ENCODE peak calls at places on chromosomes 2 and 18, in five cellular contexts. N, M, T, J and D are unnamed samples.

GRCh38 chr2:106195456-106195855 is 1.4 kb upstream of the UXS1 start:
- DNase-seq in T (no peak), M (no peak), J (no peak), N (no peak), D (no peak)

GRCh38 chr2:72710418-72711152 is 115.2 kb downstream of the EXOC6B start:
- DNase-seq in N (no peak), M (no peak), T (no peak), J (no peak), D (no peak)

GRCh38 chr2:194495046-194495445 is 1162.0 kb upstream of the SLC39A10 start:
- DNase-seq in J (no peak), M (no peak), T (no peak), N (no peak), D (no peak)

GRCh38 chr18:68694316-68694715 is 20.6 kb downstream of the TMX3 start:
- DNase-seq in J (no peak), T (no peak), M (peak; percentile 66), N (no peak), D (no peak)

GRCh38 chr2:566379-567313 is 110.6 kb downstream of the TMEM18 start:
- DNase-seq in T (no peak), M (no peak), N (no peak), J (no peak), D (no peak)

GRCh38 chr2:160703648-160704585 is 210.3 kb upstream of the RBMS1 start:
- DNase-seq in T (no peak), J (peak; percentile 35), N (no peak), M (no peak), D (no peak)

GRCh38 chr2:239169311-239170048 is 231.3 kb downstream of the HDAC4 start:
- DNase-seq in M (peak; percentile 53), J (no peak), N (no peak), T (no peak), D (no peak)

GRCh38 chr2:101109451-101110140 is 41.6 kb downstream of the TBC1D8 start:
- DNase-seq in M (no peak), N (peak; percentile 33), T (no peak), J (peak; percentile 63), D (no peak)

GRCh38 chr18:58682429-58683069 is 11.3 kb downstream of the MALT1 start:
- DNase-seq in M (no peak), J (peak; percentile 72), T (peak; percentile 43), N (peak; percentile 95), D (no peak)

GRCh38 chr2:215410932-215411285 is 25.0 kb downstream of the FN1 start:
- DNase-seq in T (no peak), N (peak; percentile 95), M (no peak), J (no peak), D (no peak)

GRCh38 chr2:176056411-176056810 is 27.4 kb downstream of the EVX2 start:
- DNase-seq in N (no peak), T (no peak), J (peak; percentile 50), M (no peak), D (no peak)

GRCh38 chr18:36378194-36378593 is 80.7 kb downstream of the FHOD3 start:
- DNase-seq in T (no peak), M (no peak), J (no peak), N (no peak), D (no peak)

GRCh38 chr18:23452347-23452727 is 750 bp upstream of the RIOK3 start:
- DNase-seq in N (no peak), M (no peak), J (no peak), T (no peak), D (no peak)
- H3K4me3 ChIP-seq in N (peak overlapping the region; percentile 100), M (peak overlapping the region; percentile 82), J (peak overlapping the region; percentile 92), T (no peak overlapping the region), D (peak overlapping the region; percentile 38)

DNA sequence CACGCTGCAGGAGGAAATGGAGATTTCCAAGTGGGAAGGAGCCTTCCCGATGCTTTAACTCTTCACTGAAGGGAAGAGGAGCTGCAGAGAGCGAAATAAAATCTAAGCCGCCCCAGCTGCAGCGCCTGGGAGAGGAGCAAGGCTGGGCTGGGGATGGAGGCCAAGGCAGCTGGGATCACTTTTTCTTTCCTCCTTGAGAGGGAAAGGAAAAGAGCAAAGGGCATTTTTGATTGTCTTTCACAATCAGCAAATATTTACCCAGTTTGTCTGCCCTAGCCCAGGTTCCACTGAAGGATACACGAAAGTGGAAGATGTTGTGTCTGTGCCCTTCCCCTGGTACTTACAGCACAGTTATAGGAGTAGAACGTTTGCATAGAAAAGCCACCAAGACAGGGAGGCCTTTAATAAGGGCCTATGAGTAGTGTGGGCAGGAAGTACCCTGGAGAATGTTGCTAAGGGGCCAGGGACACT is 38.8 kb downstream of the EPAS1 start:
- DNase-seq in J (no peak), T (no peak), M (no peak), N (no peak), D (no peak)
- H3K4me3 ChIP-seq in J (no peak overlapping the region), T (no peak overlapping the region), M (peak overlapping the region; percentile 48), N (peak overlapping the region; percentile 39), D (no peak overlapping the region)

DNA sequence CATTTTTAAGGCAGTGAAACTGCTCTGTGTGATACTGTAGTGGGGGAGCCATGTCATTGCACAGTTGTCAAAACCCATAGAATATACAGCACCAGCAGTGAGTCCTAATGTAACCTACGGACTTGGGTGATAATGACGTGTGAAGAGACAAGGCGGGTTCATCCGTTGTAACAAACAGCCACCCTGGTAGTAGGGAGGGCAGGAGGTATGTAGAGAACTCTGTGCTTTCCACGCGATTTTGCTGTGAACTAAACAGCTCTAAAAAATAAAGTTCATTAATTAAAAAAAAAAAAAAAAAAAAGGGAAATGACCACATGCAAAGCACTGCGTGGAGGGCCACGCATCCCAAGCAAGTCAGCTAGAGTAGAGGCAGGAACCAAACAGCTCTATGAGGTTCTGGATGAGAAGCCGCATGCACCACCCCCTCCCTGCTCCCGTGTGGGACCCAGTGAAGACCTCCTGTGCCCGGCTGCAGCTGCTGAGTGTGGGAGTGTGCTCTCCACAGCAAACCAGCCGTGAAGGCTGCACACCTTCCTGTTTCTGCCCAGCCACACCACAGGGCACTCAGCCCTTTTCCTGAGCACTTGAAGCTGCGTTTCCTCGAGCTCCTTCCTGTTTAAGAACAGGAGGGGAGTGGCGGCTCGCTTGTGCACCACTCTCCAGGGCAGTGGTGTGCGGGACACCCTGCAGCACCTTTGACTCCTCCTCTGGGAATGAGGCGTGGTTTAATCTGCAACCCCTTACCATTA is 65.6 kb downstream of the ODC1 start:
- DNase-seq in N (no peak), T (no peak), J (no peak), M (no peak), D (no peak)
- H3K4me3 ChIP-seq in N (no peak overlapping the region), T (no peak overlapping the region), J (no peak overlapping the region), M (no peak overlapping the region), D (no peak overlapping the region)

GRCh38 chr2:25838152-25838756 is 40.0 kb downstream of the ASXL2 start:
- DNase-seq in T (no peak), M (no peak), J (no peak), N (no peak), D (no peak)
- H3K4me3 ChIP-seq in T (no peak overlapping the region), M (no peak overlapping the region), J (no peak overlapping the region), N (no peak overlapping the region), D (no peak overlapping the region)

DNA sequence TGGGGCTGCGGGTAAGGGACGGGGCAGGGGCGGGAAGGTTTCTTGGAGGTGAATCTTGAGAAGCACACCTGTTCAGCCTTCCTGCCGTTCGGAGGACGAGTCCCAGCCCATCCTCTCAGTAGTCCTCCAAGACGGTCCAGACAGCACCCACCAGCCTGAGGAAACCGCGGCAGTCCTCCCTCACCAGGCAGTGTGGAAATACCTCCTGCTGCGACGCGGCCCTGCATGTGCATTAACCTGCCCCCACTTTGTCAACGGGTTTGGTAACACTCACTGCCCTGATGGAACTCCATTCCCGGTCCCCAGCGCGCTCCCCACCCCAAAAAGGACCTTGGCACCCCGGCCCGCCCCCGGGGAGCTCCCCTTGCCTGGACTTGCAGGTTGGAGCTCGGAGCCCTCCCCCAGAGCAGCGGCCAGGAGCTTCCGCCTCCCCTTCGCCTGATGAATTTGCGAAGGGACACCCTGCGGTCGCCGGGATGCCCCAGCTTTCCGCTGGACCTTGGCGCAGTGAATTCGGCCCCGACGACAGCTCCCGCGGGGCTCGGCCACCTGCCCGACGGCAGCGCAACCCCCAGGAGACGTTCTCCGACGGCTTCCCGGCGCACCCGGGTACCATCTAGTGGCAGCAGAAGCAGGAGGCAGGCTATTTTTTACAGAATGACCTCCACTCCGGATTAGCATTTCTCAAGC is 31.5 kb downstream of the ACVR1C start:
- DNase-seq in N (peak; percentile 17), J (peak; percentile 44), M (peak; percentile 65), T (no peak), D (peak; percentile 80)
- H3K4me3 ChIP-seq in N (no peak overlapping the region), J (no peak overlapping the region), M (peak overlapping the region; percentile 17), T (no peak overlapping the region), D (peak overlapping the region; percentile 32)

GRCh38 chr2:98463551-98463971 is 18.9 kb downstream of the INPP4A start:
- DNase-seq in M (no peak), T (no peak), J (no peak), N (no peak), D (peak; percentile 55)
- H3K4me3 ChIP-seq in M (no peak overlapping the region), T (no peak overlapping the region), J (no peak overlapping the region), N (no peak overlapping the region), D (no peak overlapping the region)

GRCh38 chr2:240389302-240389805 is 46.1 kb upstream of the GPC1 start:
- DNase-seq in M (peak; percentile 52), J (no peak), N (no peak), T (no peak), D (no peak)

GRCh38 chr2:240386321-240386720 is 49.1 kb upstream of the GPC1 start:
- DNase-seq in N (peak; percentile 37), M (peak; percentile 56), J (no peak), T (no peak), D (no peak)

GRCh38 chr2:240387669-240388358 is 47.6 kb upstream of the GPC1 start:
- DNase-seq in N (peak; percentile 97), T (no peak), J (no peak), M (peak; percentile 91), D (no peak)

GRCh38 chr2:240388471-240389301 is 46.8 kb upstream of the GPC1 start:
- DNase-seq in J (no peak), N (no peak), M (peak; percentile 62), T (no peak), D (no peak)

GRCh38 chr2:240387325-240387668 is 48.2 kb upstream of the GPC1 start:
- DNase-seq in T (no peak), N (no peak), M (no peak), J (no peak), D (no peak)
- H3K4me3 ChIP-seq in T (no peak overlapping the region), N (no peak overlapping the region), M (no peak overlapping the region), J (no peak overlapping the region), D (no peak overlapping the region)